ENCODE peak calls at places on chromosomes 5 and 9, in nine cellular contexts. One of them, this sample, is unnamed.

GRCh38 chr9:98479967-98480847 is 224.8 kb upstream of the TBC1D2 start:
- DNase-seq in mucosa of descending colon: no peak
- DNase-seq in GM13977: no peak
- DNase-seq in RWPE1: peak; percentile 55
- DNase-seq in omental fat pad: no peak
- DNase-seq in CD8-positive, alpha-beta T cell: no peak
- DNase-seq in body of pancreas: no peak
- DNase-seq in Peyer's patch: no peak
- DNase-seq in brain microvascular endothelial cell: peak; percentile 22
- DNase-seq in this sample: no peak

GRCh38 chr5:82812575-82812974 is 264.6 kb downstream of the TMEM167A start:
- DNase-seq in GM13977: no peak
- DNase-seq in CD8-positive, alpha-beta T cell: no peak
- DNase-seq in body of pancreas: no peak
- DNase-seq in RWPE1: no peak
- DNase-seq in Peyer's patch: no peak
- DNase-seq in omental fat pad: no peak
- DNase-seq in brain microvascular endothelial cell: peak; percentile 40
- DNase-seq in mucosa of descending colon: no peak
- DNase-seq in this sample: no peak

GRCh38 chr5:150272531-150272930 is 17.0 kb downstream of the CAMK2A start:
- DNase-seq in CD8-positive, alpha-beta T cell: no peak
- DNase-seq in RWPE1: peak; percentile 66
- DNase-seq in GM13977: peak; percentile 52
- DNase-seq in Peyer's patch: no peak
- DNase-seq in body of pancreas: no peak
- DNase-seq in mucosa of descending colon: no peak
- DNase-seq in brain microvascular endothelial cell: peak; percentile 46
- DNase-seq in omental fat pad: no peak
- DNase-seq in this sample: no peak

GRCh38 chr5:73327908-73328455 is 120.6 kb downstream of the FOXD1 start:
- DNase-seq in mucosa of descending colon: no peak
- DNase-seq in GM13977: no peak
- DNase-seq in brain microvascular endothelial cell: peak; percentile 39
- DNase-seq in body of pancreas: no peak
- DNase-seq in omental fat pad: no peak
- DNase-seq in Peyer's patch: no peak
- DNase-seq in CD8-positive, alpha-beta T cell: no peak
- DNase-seq in RWPE1: peak; percentile 28
- DNase-seq in this sample: no peak

GRCh38 chr5:133827001-133827400 is 141.4 kb downstream of the C5orf15 start:
- DNase-seq in GM13977: no peak
- DNase-seq in body of pancreas: no peak
- DNase-seq in mucosa of descending colon: no peak
- DNase-seq in RWPE1: no peak
- DNase-seq in Peyer's patch: no peak
- DNase-seq in CD8-positive, alpha-beta T cell: no peak
- DNase-seq in omental fat pad: no peak
- DNase-seq in brain microvascular endothelial cell: no peak
- DNase-seq in this sample: no peak

GRCh38 chr5:138502121-138502520 is 36.8 kb downstream of the EGR1 start:
- DNase-seq in body of pancreas: no peak
- DNase-seq in brain microvascular endothelial cell: no peak
- DNase-seq in GM13977: no peak
- DNase-seq in Peyer's patch: no peak
- DNase-seq in mucosa of descending colon: no peak
- DNase-seq in CD8-positive, alpha-beta T cell: no peak
- DNase-seq in RWPE1: no peak
- DNase-seq in omental fat pad: no peak
- DNase-seq in this sample: no peak

GRCh38 chr5:116971131-116971530 is 396.5 kb upstream of the SEMA6A start:
- DNase-seq in omental fat pad: no peak
- DNase-seq in GM13977: no peak
- DNase-seq in CD8-positive, alpha-beta T cell: no peak
- DNase-seq in RWPE1: no peak
- DNase-seq in body of pancreas: no peak
- DNase-seq in mucosa of descending colon: no peak
- DNase-seq in Peyer's patch: no peak
- DNase-seq in brain microvascular endothelial cell: no peak
- DNase-seq in this sample: no peak

GRCh38 chr5:177457239-177458121 is 10.9 kb downstream of the PRR7 start:
- DNase-seq in body of pancreas: peak; percentile 74
- DNase-seq in CD8-positive, alpha-beta T cell: no peak
- DNase-seq in mucosa of descending colon: peak; percentile 69
- DNase-seq in RWPE1: peak; percentile 99
- DNase-seq in GM13977: peak; percentile 95
- DNase-seq in brain microvascular endothelial cell: peak; percentile 95
- DNase-seq in omental fat pad: no peak
- DNase-seq in Peyer's patch: peak; percentile 52
- DNase-seq in this sample: peak; percentile 93

GRCh38 chr5:64595519-64595855 is 89.7 kb downstream of the RGS7BP start:
- DNase-seq in brain microvascular endothelial cell: no peak
- DNase-seq in GM13977: no peak
- DNase-seq in Peyer's patch: no peak
- DNase-seq in body of pancreas: no peak
- DNase-seq in CD8-positive, alpha-beta T cell: no peak
- DNase-seq in omental fat pad: no peak
- DNase-seq in mucosa of descending colon: no peak
- DNase-seq in RWPE1: no peak
- DNase-seq in this sample: no peak

GRCh38 chr5:64594025-64594424 is 88.2 kb downstream of the RGS7BP start:
- DNase-seq in brain microvascular endothelial cell: no peak
- DNase-seq in mucosa of descending colon: no peak
- DNase-seq in body of pancreas: no peak
- DNase-seq in Peyer's patch: no peak
- DNase-seq in GM13977: no peak
- DNase-seq in CD8-positive, alpha-beta T cell: no peak
- DNase-seq in RWPE1: no peak
- DNase-seq in omental fat pad: no peak
- DNase-seq in this sample: no peak

GRCh38 chr5:64592942-64593341 is 87.1 kb downstream of the RGS7BP start:
- DNase-seq in CD8-positive, alpha-beta T cell: no peak
- DNase-seq in GM13977: no peak
- DNase-seq in Peyer's patch: no peak
- DNase-seq in omental fat pad: no peak
- DNase-seq in body of pancreas: no peak
- DNase-seq in RWPE1: no peak
- DNase-seq in brain microvascular endothelial cell: no peak
- DNase-seq in mucosa of descending colon: no peak
- DNase-seq in this sample: no peak

GRCh38 chr5:64599226-64599625 is 91.1 kb upstream of the SHISAL2B start:
- DNase-seq in Peyer's patch: no peak
- DNase-seq in CD8-positive, alpha-beta T cell: no peak
- DNase-seq in brain microvascular endothelial cell: no peak
- DNase-seq in RWPE1: no peak
- DNase-seq in GM13977: no peak
- DNase-seq in body of pancreas: no peak
- DNase-seq in omental fat pad: no peak
- DNase-seq in mucosa of descending colon: no peak
- DNase-seq in this sample: no peak

DNA sequence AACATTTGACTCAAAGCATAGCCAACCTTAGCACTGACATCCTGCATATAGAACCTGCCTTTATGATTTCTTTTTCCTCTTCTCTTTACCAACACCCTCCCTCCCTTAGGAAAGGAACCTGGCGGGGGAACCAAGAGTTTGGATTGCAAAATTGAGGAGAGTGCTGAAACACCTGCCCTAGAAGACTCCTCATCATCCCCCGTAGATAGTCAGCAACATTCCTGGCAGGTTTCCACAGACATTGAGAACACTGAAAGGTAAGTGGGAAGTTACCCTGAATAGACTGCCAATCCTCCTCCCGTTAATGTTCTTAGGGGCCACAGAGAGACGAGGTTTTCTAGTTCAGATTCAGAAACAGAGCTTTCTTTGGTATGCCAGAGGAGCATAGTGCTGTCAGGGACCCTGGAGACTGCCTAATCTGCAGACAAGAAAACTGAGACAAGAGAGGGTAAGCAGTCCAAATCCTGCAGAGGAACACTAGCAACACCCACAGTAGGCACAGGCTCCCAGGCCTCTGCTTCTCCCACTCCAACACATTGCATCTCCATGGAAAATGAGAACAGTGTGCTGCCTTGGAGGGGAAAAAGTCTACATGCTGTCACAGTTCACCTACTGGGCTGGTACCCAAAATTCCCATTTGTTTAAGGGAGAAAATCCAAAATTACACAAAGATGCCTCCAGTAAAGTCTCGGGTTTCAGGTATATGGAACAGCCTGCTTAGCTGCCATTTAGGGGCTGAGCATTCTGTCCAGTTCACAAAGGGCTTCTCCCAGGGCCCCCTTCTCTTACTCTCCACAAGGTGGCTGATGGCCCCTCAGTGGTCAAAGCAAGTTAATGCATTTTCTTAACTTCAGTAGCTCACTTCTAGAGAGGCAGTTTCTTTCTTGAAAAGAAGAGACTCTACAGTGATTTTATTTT is 89.0 kb downstream of the RGS7BP start:
- DNase-seq in Peyer's patch: no peak
- DNase-seq in omental fat pad: no peak
- DNase-seq in CD8-positive, alpha-beta T cell: no peak
- DNase-seq in RWPE1: peak; percentile 15
- DNase-seq in body of pancreas: no peak
- DNase-seq in brain microvascular endothelial cell: no peak
- DNase-seq in mucosa of descending colon: no peak
- DNase-seq in GM13977: no peak
- DNase-seq in this sample: no peak
- TF ChIP-seq CTCF in Peyer's patch: no peak
- TF ChIP-seq CTCF in omental fat pad: no peak
- TF ChIP-seq CTCF in CD8-positive, alpha-beta T cell: no peak
- TF ChIP-seq CTCF in RWPE1: no peak
- TF ChIP-seq CTCF in body of pancreas: peak; percentile 17
- TF ChIP-seq CTCF in brain microvascular endothelial cell: peak; percentile 63
- TF ChIP-seq CTCF in mucosa of descending colon: no peak
- TF ChIP-seq CTCF in GM13977: no peak
- TF ChIP-seq CTCF in this sample: peak; percentile 54

DNA sequence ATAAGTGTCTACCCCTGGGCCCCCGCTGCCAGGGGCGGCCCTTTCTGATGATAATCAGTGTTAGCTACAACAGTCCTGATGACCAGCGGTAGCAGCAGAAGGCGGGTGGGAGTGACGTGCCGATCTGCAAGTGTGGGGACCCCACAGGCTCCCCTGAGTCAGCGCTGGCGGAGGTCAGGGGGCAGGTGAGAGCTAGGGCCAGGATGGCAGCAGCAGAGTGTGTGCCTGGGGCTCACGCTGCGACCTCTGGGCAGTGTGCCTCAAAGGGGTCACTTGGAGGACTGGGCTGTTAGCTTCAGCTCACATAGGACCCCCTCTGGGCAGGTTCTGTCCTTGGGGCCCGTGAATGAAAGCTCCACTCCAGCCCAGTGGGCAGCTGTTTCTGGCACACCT is 80.4 kb downstream of the HMCN2 start:
- DNase-seq in omental fat pad: no peak
- DNase-seq in brain microvascular endothelial cell: no peak
- DNase-seq in GM13977: no peak
- DNase-seq in CD8-positive, alpha-beta T cell: no peak
- DNase-seq in body of pancreas: no peak
- DNase-seq in mucosa of descending colon: no peak
- DNase-seq in Peyer's patch: no peak
- DNase-seq in RWPE1: no peak
- DNase-seq in this sample: no peak
- TF ChIP-seq CTCF in omental fat pad: no peak
- TF ChIP-seq CTCF in brain microvascular endothelial cell: no peak
- TF ChIP-seq CTCF in GM13977: no peak
- TF ChIP-seq CTCF in CD8-positive, alpha-beta T cell: no peak
- TF ChIP-seq CTCF in body of pancreas: no peak
- TF ChIP-seq CTCF in mucosa of descending colon: no peak
- TF ChIP-seq CTCF in Peyer's patch: no peak
- TF ChIP-seq CTCF in RWPE1: no peak
- TF ChIP-seq CTCF in this sample: no peak

GRCh38 chr5:159947708-159948358 is 31.6 kb downstream of the ADRA1B start:
- DNase-seq in CD8-positive, alpha-beta T cell: no peak
- DNase-seq in RWPE1: no peak
- DNase-seq in body of pancreas: no peak
- DNase-seq in mucosa of descending colon: no peak
- DNase-seq in brain microvascular endothelial cell: no peak
- DNase-seq in Peyer's patch: no peak
- DNase-seq in omental fat pad: no peak
- DNase-seq in GM13977: no peak
- DNase-seq in this sample: no peak

GRCh38 chr5:159955056-159955624 is 38.9 kb downstream of the ADRA1B start:
- DNase-seq in body of pancreas: no peak
- DNase-seq in omental fat pad: no peak
- DNase-seq in Peyer's patch: no peak
- DNase-seq in CD8-positive, alpha-beta T cell: no peak
- DNase-seq in GM13977: no peak
- DNase-seq in brain microvascular endothelial cell: no peak
- DNase-seq in RWPE1: no peak
- DNase-seq in mucosa of descending colon: no peak
- DNase-seq in this sample: no peak

GRCh38 chr5:159951834-159952233 is 35.6 kb downstream of the ADRA1B start:
- DNase-seq in omental fat pad: no peak
- DNase-seq in body of pancreas: no peak
- DNase-seq in Peyer's patch: no peak
- DNase-seq in CD8-positive, alpha-beta T cell: no peak
- DNase-seq in RWPE1: no peak
- DNase-seq in mucosa of descending colon: no peak
- DNase-seq in brain microvascular endothelial cell: no peak
- DNase-seq in GM13977: no peak
- DNase-seq in this sample: no peak

GRCh38 chr5:159953609-159954008 is 37.3 kb downstream of the ADRA1B start:
- DNase-seq in mucosa of descending colon: no peak
- DNase-seq in omental fat pad: no peak
- DNase-seq in body of pancreas: no peak
- DNase-seq in RWPE1: no peak
- DNase-seq in brain microvascular endothelial cell: no peak
- DNase-seq in Peyer's patch: no peak
- DNase-seq in CD8-positive, alpha-beta T cell: no peak
- DNase-seq in GM13977: no peak
- DNase-seq in this sample: no peak

GRCh38 chr5:159951387-159951786 is 35.1 kb downstream of the ADRA1B start:
- DNase-seq in brain microvascular endothelial cell: peak; percentile 38
- DNase-seq in CD8-positive, alpha-beta T cell: no peak
- DNase-seq in RWPE1: no peak
- DNase-seq in omental fat pad: no peak
- DNase-seq in GM13977: no peak
- DNase-seq in body of pancreas: no peak
- DNase-seq in mucosa of descending colon: no peak
- DNase-seq in Peyer's patch: no peak
- DNase-seq in this sample: no peak
- TF ChIP-seq CTCF in brain microvascular endothelial cell: no peak
- TF ChIP-seq CTCF in CD8-positive, alpha-beta T cell: no peak
- TF ChIP-seq CTCF in RWPE1: no peak
- TF ChIP-seq CTCF in omental fat pad: no peak
- TF ChIP-seq CTCF in GM13977: no peak
- TF ChIP-seq CTCF in body of pancreas: no peak
- TF ChIP-seq CTCF in mucosa of descending colon: no peak
- TF ChIP-seq CTCF in Peyer's patch: no peak
- TF ChIP-seq CTCF in this sample: peak; percentile 63

GRCh38 chr9:37266630-37267029 is 146.3 kb downstream of the ZCCHC7 start:
- DNase-seq in RWPE1: no peak
- DNase-seq in CD8-positive, alpha-beta T cell: no peak
- DNase-seq in Peyer's patch: no peak
- DNase-seq in GM13977: no peak
- DNase-seq in omental fat pad: no peak
- DNase-seq in body of pancreas: no peak
- DNase-seq in brain microvascular endothelial cell: no peak
- DNase-seq in mucosa of descending colon: no peak
- DNase-seq in this sample: no peak

GRCh38 chr9:37259906-37260305 is 139.5 kb downstream of the ZCCHC7 start:
- DNase-seq in mucosa of descending colon: no peak
- DNase-seq in GM13977: no peak
- DNase-seq in omental fat pad: no peak
- DNase-seq in brain microvascular endothelial cell: no peak
- DNase-seq in CD8-positive, alpha-beta T cell: no peak
- DNase-seq in RWPE1: no peak
- DNase-seq in Peyer's patch: no peak
- DNase-seq in body of pancreas: no peak
- DNase-seq in this sample: no peak

GRCh38 chr9:37264539-37264938 is 144.2 kb downstream of the ZCCHC7 start:
- DNase-seq in GM13977: no peak
- DNase-seq in CD8-positive, alpha-beta T cell: no peak
- DNase-seq in brain microvascular endothelial cell: no peak
- DNase-seq in RWPE1: no peak
- DNase-seq in omental fat pad: no peak
- DNase-seq in mucosa of descending colon: no peak
- DNase-seq in Peyer's patch: no peak
- DNase-seq in body of pancreas: no peak
- DNase-seq in this sample: no peak

DNA sequence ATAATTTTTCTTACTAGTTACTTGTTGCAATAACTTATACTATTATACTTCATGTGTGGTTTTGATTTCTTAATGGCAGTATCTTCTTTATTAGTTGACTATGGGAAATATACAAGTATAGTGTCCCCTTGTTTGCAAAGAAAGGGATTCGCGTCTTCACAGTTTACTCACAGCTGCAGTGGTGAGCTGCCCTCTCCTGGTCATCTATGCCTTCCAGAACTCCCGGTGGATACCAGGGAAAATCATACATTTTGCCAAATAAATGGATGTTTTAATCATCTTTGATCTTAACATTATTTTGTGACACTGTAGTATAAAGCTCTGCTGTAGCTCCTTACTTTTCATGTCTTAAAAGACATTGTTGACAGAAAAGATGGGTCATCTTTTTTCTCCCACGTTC is 142.0 kb downstream of the ZCCHC7 start:
- DNase-seq in body of pancreas: no peak
- DNase-seq in Peyer's patch: no peak
- DNase-seq in omental fat pad: no peak
- DNase-seq in brain microvascular endothelial cell: peak; percentile 25
- DNase-seq in RWPE1: no peak
- DNase-seq in CD8-positive, alpha-beta T cell: no peak
- DNase-seq in mucosa of descending colon: no peak
- DNase-seq in GM13977: no peak
- DNase-seq in this sample: no peak
- TF ChIP-seq CTCF in body of pancreas: peak; percentile 32
- TF ChIP-seq CTCF in Peyer's patch: no peak
- TF ChIP-seq CTCF in omental fat pad: no peak
- TF ChIP-seq CTCF in brain microvascular endothelial cell: peak; percentile 89
- TF ChIP-seq CTCF in RWPE1: peak; percentile 13
- TF ChIP-seq CTCF in CD8-positive, alpha-beta T cell: no peak
- TF ChIP-seq CTCF in mucosa of descending colon: no peak
- TF ChIP-seq CTCF in GM13977: peak; percentile 45
- TF ChIP-seq CTCF in this sample: peak; percentile 83

This sample was measured in chondrocyte.